ENCODE peak calls at places on chromosomes 12 and 14, in four cellular contexts. G is Peyer's patch, M is ovary, D is GM12892. A is an unnamed sample.

GRCh38 chr14:26621366-26621765 is 23.5 kb upstream of the NOVA1 start:
- DNase-seq in D (no peak), M (no peak), G (no peak), A (no peak)

GRCh38 chr14:27199272-27199671 is 601.4 kb upstream of the NOVA1 start:
- DNase-seq in G (no peak), D (no peak), M (no peak), A (no peak)

GRCh38 chr12:108358580-108358965 is 19.5 kb upstream of the CMKLR1 start:
- DNase-seq in M (no peak), D (no peak), G (no peak), A (no peak)

GRCh38 chr14:44564908-44565307 is 57.8 kb upstream of the FSCB start:
- DNase-seq in G (no peak), D (no peak), M (no peak), A (no peak)

GRCh38 chr12:69151254-69151751 is 88.1 kb upstream of the CPSF6 start:
- DNase-seq in D (no peak), G (no peak), M (no peak), A (no peak)

GRCh38 chr12:12178545-12178944 is 88.3 kb downstream of the LRP6 start:
- DNase-seq in G (no peak), M (no peak), D (no peak), A (no peak)

GRCh38 chr14:69610859-69611263 is 535 bp upstream of the SUSD6 start:
- DNase-seq in G (no peak), M (no peak), D (no peak), A (no peak)

GRCh38 chr12:79933580-79934264 is 1.2 kb downstream of the PPP1R12A start:
- DNase-seq in G (no peak), D (no peak), M (no peak), A (no peak)

GRCh38 chr12:110531741-110532333 is 29.7 kb downstream of the RAD9B start:
- DNase-seq in M (no peak), G (no peak), D (peak; percentile 23), A (no peak)

GRCh38 chr12:78951746-78952532 is 87.4 kb downstream of the SYT1 start:
- DNase-seq in D (no peak), G (no peak), M (no peak), A (no peak)

GRCh38 chr14:99742509-99743487 is 50.4 kb upstream of the EML1 start:
- DNase-seq in G (no peak), M (no peak), D (no peak), A (no peak)

GRCh38 chr14:69554500-69554899 is 20.2 kb downstream of the CCDC177 start:
- DNase-seq in G (no peak), D (no peak), M (no peak), A (no peak)

GRCh38 chr14:41607966-41608663 is 1.4 kb downstream of the LRFN5 start:
- DNase-seq in G (no peak), M (no peak), D (no peak), A (no peak)

GRCh38 chr12:111764120-111764821 is 2.5 kb upstream of the ALDH2 start:
- DNase-seq in G (no peak), D (no peak), M (no peak), A (no peak)

GRCh38 chr14:92531151-92531873 is 17.7 kb downstream of the RIN3 start:
- DNase-seq in M (no peak), D (no peak), G (no peak), A (no peak)

GRCh38 chr12:24152270-24152669 is 202.8 kb upstream of the SOX5 start:
- DNase-seq in D (no peak), M (no peak), G (no peak), A (no peak)

GRCh38 chr12:47886471-47887240 is 18.1 kb downstream of the VDR start:
- DNase-seq in G (no peak), M (no peak), D (no peak), A (no peak)

GRCh38 chr12:111768159-111768895 is 1.6 kb downstream of the ALDH2 start:
- DNase-seq in M (no peak), D (no peak), G (no peak), A (no peak)

GRCh38 chr14:75229923-75230792 is 48.5 kb upstream of the FOS start:
- DNase-seq in D (no peak), M (no peak), G (no peak), A (no peak)

GRCh38 chr12:112013601-112014402 is 576 bp downstream of the ERP29 start:
- DNase-seq in G (peak; percentile 79), D (no peak), M (peak; percentile 44), A (peak; percentile 34)

GRCh38 chr12:4780624-4781023 is 60.4 kb downstream of the GALNT8 start:
- DNase-seq in D (no peak), M (no peak), G (no peak), A (no peak)

GRCh38 chr14:78157855-78158436 is 12.2 kb upstream of the NRXN3 start:
- DNase-seq in M (no peak), G (no peak), D (no peak), A (no peak)

GRCh38 chr14:92392726-92393125 is 69.8 kb downstream of the SLC24A4 start:
- DNase-seq in D (no peak), G (no peak), M (no peak), A (no peak)

GRCh38 chr12:123660328-123660727 is 10.6 kb upstream of the TCTN2 start:
- DNase-seq in M (no peak), D (no peak), G (no peak), A (peak; percentile 60)

GRCh38 chr14:62329427-62329826 is 567.2 kb downstream of the SNAPC1 start:
- DNase-seq in M (no peak), D (no peak), G (no peak), A (no peak)

GRCh38 chr12:116116650-116117424 is 160.7 kb downstream of the MED13L start:
- DNase-seq in G (no peak), D (no peak), M (no peak), A (no peak)

GRCh38 chr12:53100466-53101151 is 2.7 kb upstream of the SOAT2 start:
- DNase-seq in D (no peak), G (no peak), M (no peak), A (no peak)

GRCh38 chr12:52120951-52121847 is 41.7 kb downstream of the SMIM41 start:
- DNase-seq in M (no peak), G (peak; percentile 46), D (no peak), A (no peak)

GRCh38 chr14:69241577-69241976 is 18.4 kb upstream of the GALNT16 start:
- DNase-seq in M (no peak), G (no peak), D (no peak), A (no peak)

GRCh38 chr12:122847516-122847836 is 12.2 kb downstream of the HIP1R start:
- DNase-seq in D (no peak), G (no peak), M (no peak), A (no peak)

GRCh38 chr12:27733052-27733656 is 22.5 kb downstream of the MRPS35 start:
- DNase-seq in D (no peak), M (peak; percentile 28), G (no peak), A (no peak)

GRCh38 chr12:123944696-123945095 is 27.9 kb downstream of the CCDC92 start:
- DNase-seq in M (no peak), D (no peak), G (no peak), A (no peak)

GRCh38 chr12:19850341-19851065 is 411.2 kb downstream of the AEBP2 start:
- DNase-seq in M (peak; percentile 59), D (no peak), G (no peak), A (no peak)

GRCh38 chr12:19852100-19852855 is 413.0 kb downstream of the AEBP2 start:
- DNase-seq in M (no peak), G (no peak), D (no peak), A (no peak)

GRCh38 chr12:19857197-19857596 is 417.9 kb downstream of the AEBP2 start:
- DNase-seq in D (no peak), G (no peak), M (no peak), A (no peak)

GRCh38 chr12:19855876-19856275 is 416.6 kb downstream of the AEBP2 start:
- DNase-seq in M (no peak), G (no peak), D (no peak), A (no peak)

GRCh38 chr12:19856389-19856788 is 417.1 kb downstream of the AEBP2 start:
- DNase-seq in G (no peak), M (no peak), D (no peak), A (no peak)
- TF ChIP-seq POLR2A in G (no peak), M (no peak), D (no peak), A (no peak)

GRCh38 chr12:131915000-131915689 is 13.9 kb upstream of the PUS1 start:
- DNase-seq in D (peak; percentile 19), M (peak; percentile 20), G (no peak), A (no peak)
- TF ChIP-seq POLR2A in D (no peak), M (no peak), G (no peak), A (no peak)

DNA sequence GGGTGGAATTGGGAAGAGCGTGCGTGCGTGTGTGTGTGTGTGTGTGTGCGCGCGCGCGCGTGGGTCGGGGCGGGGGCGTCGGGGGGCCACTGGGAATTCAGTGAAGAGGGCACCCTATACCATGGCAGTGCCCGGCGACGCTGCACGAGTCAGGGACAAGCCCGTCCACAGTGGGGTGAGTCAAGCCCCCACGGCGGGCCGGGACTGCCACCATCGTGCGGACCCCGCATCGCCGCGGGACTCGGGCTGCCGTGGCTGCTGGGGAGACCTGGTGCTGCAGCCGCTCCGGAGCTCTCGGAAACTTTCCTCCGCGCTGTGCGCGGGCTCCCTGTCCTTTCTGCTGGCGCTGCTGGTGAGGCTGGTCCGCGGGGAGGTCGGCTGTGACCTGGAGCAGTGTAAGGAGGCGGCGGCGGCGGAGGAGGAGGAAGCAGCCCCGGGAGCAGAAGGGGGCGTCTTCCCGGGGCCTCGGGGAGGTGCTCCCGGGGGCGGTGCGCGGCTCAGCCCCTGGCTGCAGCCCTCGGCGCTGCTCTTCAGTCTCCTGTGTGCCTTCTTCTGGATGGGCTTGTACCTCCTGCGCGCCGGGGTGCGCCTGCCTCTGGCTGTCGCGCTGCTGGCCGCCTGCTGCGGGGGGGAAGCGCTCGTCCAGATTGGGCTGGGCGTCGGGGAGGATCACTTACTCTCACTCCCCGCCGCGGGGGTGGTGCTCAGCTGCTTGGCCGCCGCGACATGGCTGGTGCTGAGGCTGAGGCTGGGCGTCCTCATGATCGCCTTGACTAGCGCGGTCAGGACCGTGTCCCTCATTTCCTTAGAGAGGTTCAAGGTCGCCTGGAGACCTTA is 1.0 kb downstream of the PDE3A start:
- DNase-seq in G (peak; percentile 86), M (peak; percentile 74), D (no peak), A (no peak)
- TF ChIP-seq POLR2A in G (peak; percentile 70), M (no peak), D (no peak), A (peak; percentile 58)

DNA sequence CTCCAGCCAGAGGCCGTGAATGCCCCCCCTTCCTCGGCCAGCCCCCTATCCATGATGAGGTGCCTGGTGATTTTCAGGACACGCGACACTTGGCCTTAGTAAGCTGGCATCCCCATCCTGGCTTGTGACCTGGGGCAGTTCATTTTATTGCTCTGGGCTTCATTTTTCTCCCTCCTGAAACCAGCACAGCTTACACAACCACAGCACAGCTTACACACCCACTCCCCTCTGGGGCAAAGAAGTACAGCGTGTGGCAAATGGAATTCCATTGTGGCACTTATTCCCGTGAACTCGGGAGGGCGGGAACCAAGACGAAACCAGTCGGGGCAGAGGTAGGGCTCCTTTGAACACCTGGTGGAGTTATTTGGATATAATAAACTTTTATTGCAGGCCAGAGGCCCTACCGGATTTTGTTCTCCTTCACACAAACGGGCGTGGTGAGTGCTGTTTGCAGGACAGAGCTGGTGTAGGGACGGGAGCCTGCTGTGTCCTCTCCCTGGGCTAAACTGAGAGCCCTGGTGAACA is 29.1 kb downstream of the CD9 start:
- DNase-seq in G (peak; percentile 78), M (no peak), D (no peak), A (no peak)
- TF ChIP-seq POLR2A in G (peak; percentile 34), M (no peak), D (no peak), A (no peak)

GRCh38 chr14:102517412-102518062 is 8.0 kb upstream of the ANKRD9 start:
- DNase-seq in D (peak; percentile 54), G (peak; percentile 45), M (no peak), A (no peak)
- TF ChIP-seq POLR2A in D (peak; percentile 23), G (no peak), M (no peak), A (no peak)

GRCh38 chr14:91350813-91351507 is 66.7 kb downstream of the CCDC88C start:
- DNase-seq in M (no peak), D (no peak), G (no peak), A (peak; percentile 35)
- TF ChIP-seq POLR2A in M (no peak), D (no peak), G (no peak), A (no peak)